ENCODE peak calls at places on chromosomes 16 and 17, in seven cellular contexts. One of them, this sample, is unnamed.
A peak's percentile ranks its signal among the peaks of the same experiment; 100 is the strongest.

GRCh38 chr17:1779571-1780074 is 17.8 kb downstream of the SERPINF1 start:
- DNase-seq in neural progenitor cell: no peak
- DNase-seq in GM23248: peak; percentile 95
- DNase-seq in OCI-LY7: no peak
- DNase-seq in HCT116: no peak
- DNase-seq in GM23338: no peak
- DNase-seq in PC-3: peak; percentile 77
- DNase-seq in this sample: no peak

GRCh38 chr17:82489117-82489516 is 30.4 kb upstream of the FOXK2 start:
- DNase-seq in neural progenitor cell: no peak
- DNase-seq in GM23248: peak; percentile 91
- DNase-seq in GM23338: no peak
- DNase-seq in PC-3: no peak
- DNase-seq in OCI-LY7: no peak
- DNase-seq in HCT116: no peak
- DNase-seq in this sample: no peak

GRCh38 chr17:83091257-83092141 is 12.1 kb downstream of the METRNL start:
- DNase-seq in neural progenitor cell: no peak
- DNase-seq in HCT116: no peak
- DNase-seq in PC-3: peak; percentile 56
- DNase-seq in GM23248: peak; percentile 72
- DNase-seq in OCI-LY7: no peak
- DNase-seq in GM23338: no peak
- DNase-seq in this sample: no peak

GRCh38 chr17:81295678-81296381 is 723 bp upstream of the SLC38A10 start:
- DNase-seq in neural progenitor cell: peak; percentile 70
- DNase-seq in OCI-LY7: peak; percentile 89
- DNase-seq in PC-3: peak; percentile 88
- DNase-seq in GM23338: peak; percentile 81
- DNase-seq in HCT116: peak; percentile 80
- DNase-seq in GM23248: peak; percentile 78
- DNase-seq in this sample: peak; percentile 90

GRCh38 chr16:26740771-26741170 is 326.0 kb upstream of the C16orf82 start:
- DNase-seq in HCT116: no peak
- DNase-seq in GM23338: no peak
- DNase-seq in GM23248: no peak
- DNase-seq in PC-3: no peak
- DNase-seq in neural progenitor cell: no peak
- DNase-seq in OCI-LY7: no peak
- DNase-seq in this sample: no peak

GRCh38 chr16:81599034-81599744 is 154.6 kb downstream of the CMIP start:
- DNase-seq in OCI-LY7: no peak
- DNase-seq in GM23248: no peak
- DNase-seq in PC-3: peak; percentile 84
- DNase-seq in GM23338: no peak
- DNase-seq in HCT116: no peak
- DNase-seq in neural progenitor cell: no peak
- DNase-seq in this sample: no peak

GRCh38 chr17:14302421-14303099 is 1.7 kb downstream of the HS3ST3B1 start:
- DNase-seq in GM23338: peak; percentile 89
- DNase-seq in PC-3: peak; percentile 89
- DNase-seq in HCT116: peak; percentile 41
- DNase-seq in neural progenitor cell: peak; percentile 95
- DNase-seq in OCI-LY7: peak; percentile 84
- DNase-seq in GM23248: peak; percentile 96
- DNase-seq in this sample: peak; percentile 59

GRCh38 chr16:83102336-83102735 is 475.6 kb downstream of the CDH13 start:
- DNase-seq in GM23338: no peak
- DNase-seq in PC-3: no peak
- DNase-seq in neural progenitor cell: no peak
- DNase-seq in OCI-LY7: no peak
- DNase-seq in GM23248: no peak
- DNase-seq in HCT116: no peak
- DNase-seq in this sample: no peak

GRCh38 chr16:57138281-57138935 is 46.0 kb downstream of the CPNE2 start:
- DNase-seq in neural progenitor cell: no peak
- DNase-seq in PC-3: no peak
- DNase-seq in HCT116: no peak
- DNase-seq in GM23248: no peak
- DNase-seq in OCI-LY7: no peak
- DNase-seq in GM23338: no peak
- DNase-seq in this sample: no peak

GRCh38 chr17:79981090-79981489 is 54.6 kb downstream of the TBC1D16 start:
- DNase-seq in OCI-LY7: no peak
- DNase-seq in GM23248: no peak
- DNase-seq in neural progenitor cell: peak; percentile 59
- DNase-seq in PC-3: no peak
- DNase-seq in HCT116: no peak
- DNase-seq in GM23338: no peak
- DNase-seq in this sample: no peak

GRCh38 chr17:79897243-79898063 is 58.2 kb upstream of the CBX4 start:
- DNase-seq in OCI-LY7: no peak
- DNase-seq in GM23248: no peak
- DNase-seq in neural progenitor cell: no peak
- DNase-seq in PC-3: peak; percentile 52
- DNase-seq in GM23338: no peak
- DNase-seq in HCT116: no peak
- DNase-seq in this sample: no peak

GRCh38 chr16:3080024-3080423 is 14.6 kb downstream of the IL32 start:
- DNase-seq in HCT116: no peak
- DNase-seq in GM23338: no peak
- DNase-seq in GM23248: no peak
- DNase-seq in neural progenitor cell: no peak
- DNase-seq in PC-3: no peak
- DNase-seq in OCI-LY7: no peak
- DNase-seq in this sample: no peak

GRCh38 chr17:12637015-12637414 is 28.7 kb upstream of the MYOCD start:
- DNase-seq in HCT116: no peak
- DNase-seq in GM23338: no peak
- DNase-seq in neural progenitor cell: no peak
- DNase-seq in GM23248: peak; percentile 88
- DNase-seq in PC-3: peak; percentile 51
- DNase-seq in OCI-LY7: no peak
- DNase-seq in this sample: no peak

GRCh38 chr16:17461951-17462729 is 8.6 kb downstream of the XYLT1 start:
- DNase-seq in GM23338: peak; percentile 61
- DNase-seq in GM23248: no peak
- DNase-seq in PC-3: no peak
- DNase-seq in HCT116: no peak
- DNase-seq in neural progenitor cell: peak; percentile 56
- DNase-seq in OCI-LY7: peak; percentile 80
- DNase-seq in this sample: peak; percentile 94

GRCh38 chr16:22786691-22787090 is 27.3 kb upstream of the HS3ST2 start:
- DNase-seq in GM23248: peak; percentile 15
- DNase-seq in OCI-LY7: no peak
- DNase-seq in HCT116: no peak
- DNase-seq in PC-3: no peak
- DNase-seq in neural progenitor cell: no peak
- DNase-seq in GM23338: no peak
- DNase-seq in this sample: no peak

DNA sequence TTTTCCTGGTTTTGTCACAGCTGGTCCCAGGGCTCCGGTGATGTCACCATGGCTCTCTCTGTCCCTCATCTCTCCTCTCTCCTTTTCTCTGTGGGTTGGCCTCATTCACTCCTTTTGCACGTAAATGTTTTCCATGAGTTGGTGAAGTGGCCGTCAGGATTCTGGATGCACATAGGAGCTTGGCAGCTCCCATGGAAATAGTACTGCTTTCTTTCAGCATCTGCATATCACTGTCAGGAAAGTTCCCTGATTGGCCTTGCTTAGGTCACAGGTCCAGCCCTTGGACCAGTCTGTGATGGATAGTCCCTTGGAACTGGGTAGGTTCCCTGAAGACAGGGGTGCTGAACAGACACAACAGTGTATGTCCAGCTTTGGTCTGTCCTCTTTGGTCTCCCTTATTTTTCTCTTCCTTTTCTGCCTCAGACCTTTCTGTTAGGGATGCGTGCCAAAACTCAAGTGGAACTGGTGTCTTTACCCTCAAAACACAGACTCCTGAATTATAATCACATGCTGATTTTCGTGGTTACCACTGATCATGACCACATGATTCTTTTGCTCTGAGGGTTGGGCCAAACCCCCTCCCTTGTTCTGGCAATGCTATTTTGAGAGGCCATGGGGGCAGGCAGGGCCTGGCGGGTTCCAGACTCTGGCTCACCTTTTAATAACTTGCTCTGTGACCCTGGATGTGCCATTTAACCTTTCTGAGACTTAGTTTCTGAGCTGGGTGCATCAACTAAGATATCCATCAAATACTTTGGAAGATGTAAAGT is 99.0 kb downstream of the MSI2 start:
- DNase-seq in HCT116: no peak
- DNase-seq in neural progenitor cell: no peak
- DNase-seq in GM23248: no peak
- DNase-seq in PC-3: no peak
- DNase-seq in GM23338: no peak
- DNase-seq in OCI-LY7: peak; percentile 47
- DNase-seq in this sample: peak; percentile 67
- H3K4me1 ChIP-seq in HCT116: peaks cover 8% of the 10 kb centered on the region
- H3K4me1 ChIP-seq in neural progenitor cell: peaks cover 45% of the 10 kb centered on the region
- H3K4me1 ChIP-seq in GM23248: no peaks in the 10 kb centered on the region
- H3K4me1 ChIP-seq in PC-3: peaks cover 24% of the 10 kb centered on the region
- H3K4me1 ChIP-seq in GM23338: peaks cover 28% of the 10 kb centered on the region
- H3K4me1 ChIP-seq in OCI-LY7: peaks cover 79% of the 10 kb centered on the region
- H3K4me1 ChIP-seq in this sample: peaks cover 70% of the 10 kb centered on the region

GRCh38 chr17:62703269-62703775 is 75.9 kb downstream of the MRC2 start:
- DNase-seq in GM23338: no peak
- DNase-seq in HCT116: no peak
- DNase-seq in neural progenitor cell: no peak
- DNase-seq in GM23248: peak; percentile 87
- DNase-seq in OCI-LY7: no peak
- DNase-seq in PC-3: peak; percentile 97
- DNase-seq in this sample: no peak
- TF ChIP-seq EZH2phosphoT487 in GM23338: no peak
- TF ChIP-seq EZH2phosphoT487 in HCT116: no peak
- TF ChIP-seq EZH2phosphoT487 in neural progenitor cell: no peak
- TF ChIP-seq EZH2phosphoT487 in GM23248: no peak
- TF ChIP-seq EZH2phosphoT487 in OCI-LY7: no peak
- TF ChIP-seq EZH2phosphoT487 in PC-3: no peak
- TF ChIP-seq EZH2phosphoT487 in this sample: no peak

GRCh38 chr17:43767713-43768059 is 9.1 kb upstream of the SOST start:
- DNase-seq in HCT116: no peak
- DNase-seq in GM23248: no peak
- DNase-seq in OCI-LY7: no peak
- DNase-seq in PC-3: no peak
- DNase-seq in neural progenitor cell: no peak
- DNase-seq in GM23338: no peak
- DNase-seq in this sample: no peak

GRCh38 chr17:43768382-43768781 is 9.8 kb upstream of the SOST start:
- DNase-seq in GM23338: no peak
- DNase-seq in neural progenitor cell: no peak
- DNase-seq in OCI-LY7: peak; percentile 58
- DNase-seq in PC-3: no peak
- DNase-seq in HCT116: no peak
- DNase-seq in GM23248: no peak
- DNase-seq in this sample: no peak

GRCh38 chr17:43769426-43769825 is 9.4 kb downstream of the DUSP3 start:
- DNase-seq in OCI-LY7: no peak
- DNase-seq in HCT116: no peak
- DNase-seq in neural progenitor cell: no peak
- DNase-seq in PC-3: no peak
- DNase-seq in GM23248: no peak
- DNase-seq in GM23338: no peak
- DNase-seq in this sample: no peak

GRCh38 chr17:43769859-43770258 is 8.9 kb downstream of the DUSP3 start:
- DNase-seq in neural progenitor cell: no peak
- DNase-seq in PC-3: no peak
- DNase-seq in HCT116: no peak
- DNase-seq in GM23338: no peak
- DNase-seq in GM23248: no peak
- DNase-seq in OCI-LY7: no peak
- DNase-seq in this sample: no peak

DNA sequence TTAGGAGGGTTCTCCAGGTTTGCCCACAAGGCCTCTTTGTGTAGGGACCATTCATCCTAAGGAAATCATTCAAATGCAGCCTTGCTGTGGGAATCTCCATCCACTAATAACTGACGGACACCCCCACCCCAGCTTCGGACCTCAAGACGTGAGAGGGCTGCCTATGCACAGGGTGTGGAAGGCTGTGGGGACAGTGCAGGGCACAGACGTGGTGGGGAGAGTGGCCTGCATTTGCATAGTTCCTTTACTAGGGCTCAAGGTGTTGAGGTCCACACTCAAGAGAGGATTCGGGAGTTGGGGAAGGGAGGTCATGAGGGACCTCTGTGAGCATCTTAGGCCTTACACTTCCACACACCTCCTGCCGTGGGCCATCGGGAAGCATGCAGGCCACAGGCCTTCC is 9.8 kb downstream of the DUSP3 start:
- DNase-seq in OCI-LY7: no peak
- DNase-seq in GM23248: no peak
- DNase-seq in GM23338: no peak
- DNase-seq in neural progenitor cell: no peak
- DNase-seq in HCT116: no peak
- DNase-seq in PC-3: no peak
- DNase-seq in this sample: no peak
- H3K27ac ChIP-seq in OCI-LY7: no peak overlapping the region
- H3K27ac ChIP-seq in GM23248: no peak overlapping the region
- H3K27ac ChIP-seq in GM23338: no peak overlapping the region
- H3K27ac ChIP-seq in neural progenitor cell: no peak overlapping the region
- H3K27ac ChIP-seq in HCT116: no peak overlapping the region
- H3K27ac ChIP-seq in PC-3: no peak overlapping the region
- H3K27ac ChIP-seq in this sample: no peak overlapping the region

GRCh38 chr17:17714261-17714866 is 33.1 kb downstream of the RAI1 start:
- DNase-seq in neural progenitor cell: no peak
- DNase-seq in PC-3: no peak
- DNase-seq in GM23248: no peak
- DNase-seq in HCT116: no peak
- DNase-seq in OCI-LY7: no peak
- DNase-seq in GM23338: no peak
- DNase-seq in this sample: no peak
- H3K4me1 ChIP-seq in neural progenitor cell: peaks cover 26% of the 10 kb centered on the region
- H3K4me1 ChIP-seq in PC-3: peaks cover 40% of the 10 kb centered on the region
- H3K4me1 ChIP-seq in GM23248: peaks cover 44% of the 10 kb centered on the region
- H3K4me1 ChIP-seq in HCT116: peaks cover 41% of the 10 kb centered on the region
- H3K4me1 ChIP-seq in OCI-LY7: peaks cover 8% of the 10 kb centered on the region
- H3K4me1 ChIP-seq in GM23338: peaks cover 18% of the 10 kb centered on the region
- H3K4me1 ChIP-seq in this sample: peaks cover 23% of the 10 kb centered on the region

This sample was measured in MM.1S.